ENCODE peak calls at places on chromosomes 5 and 9, in six cellular contexts. One of them, this sample, is unnamed. For H3K9me3, the result is how much of the 10 kb centered on the place peaks cover.

GRCh38 chr5:139636207-139636792 is 11.8 kb upstream of the CXXC5 start:
- DNase-seq in keratinocyte: no peak
- DNase-seq in left ventricle myocardium inferior: no peak
- DNase-seq in neural progenitor cell: no peak
- DNase-seq in left lung: no peak
- DNase-seq in CD4-positive, alpha-beta T cell: peak
- DNase-seq in this sample: no peak

GRCh38 chr9:128684325-128685021 is 4.5 kb upstream of the SET start:
- DNase-seq in keratinocyte: peak
- DNase-seq in left ventricle myocardium inferior: peak
- DNase-seq in neural progenitor cell: peak
- DNase-seq in left lung: peak
- DNase-seq in CD4-positive, alpha-beta T cell: peak
- DNase-seq in this sample: peak

GRCh38 chr5:14948341-14948830 is 76.8 kb upstream of the ANKH start:
- DNase-seq in keratinocyte: no peak
- DNase-seq in left ventricle myocardium inferior: no peak
- DNase-seq in neural progenitor cell: no peak
- DNase-seq in left lung: no peak
- DNase-seq in CD4-positive, alpha-beta T cell: no peak
- DNase-seq in this sample: no peak

GRCh38 chr5:168680395-168680794 is 101.2 kb upstream of the PANK3 start:
- DNase-seq in keratinocyte: no peak
- DNase-seq in left ventricle myocardium inferior: no peak
- DNase-seq in neural progenitor cell: no peak
- DNase-seq in left lung: no peak
- DNase-seq in CD4-positive, alpha-beta T cell: no peak
- DNase-seq in this sample: no peak

GRCh38 chr9:133370680-133371079 is 5.2 kb downstream of the SURF4 start:
- DNase-seq in keratinocyte: no peak
- DNase-seq in left ventricle myocardium inferior: no peak
- DNase-seq in neural progenitor cell: no peak
- DNase-seq in left lung: no peak
- DNase-seq in CD4-positive, alpha-beta T cell: no peak
- DNase-seq in this sample: no peak

GRCh38 chr5:126515337-126515736 is 79.7 kb downstream of the ALDH7A1 start:
- DNase-seq in keratinocyte: no peak
- DNase-seq in left ventricle myocardium inferior: no peak
- DNase-seq in neural progenitor cell: no peak
- DNase-seq in left lung: no peak
- DNase-seq in CD4-positive, alpha-beta T cell: no peak
- DNase-seq in this sample: no peak

GRCh38 chr5:76467221-76467620 is 64.1 kb downstream of the IQGAP2 start:
- DNase-seq in keratinocyte: no peak
- DNase-seq in left ventricle myocardium inferior: no peak
- DNase-seq in neural progenitor cell: no peak
- DNase-seq in left lung: no peak
- DNase-seq in CD4-positive, alpha-beta T cell: no peak
- DNase-seq in this sample: no peak

GRCh38 chr5:110070836-110071235 is 381.1 kb downstream of the MAN2A1 start:
- DNase-seq in keratinocyte: no peak
- DNase-seq in left ventricle myocardium inferior: no peak
- DNase-seq in neural progenitor cell: no peak
- DNase-seq in left lung: no peak
- DNase-seq in CD4-positive, alpha-beta T cell: no peak
- DNase-seq in this sample: no peak

DNA sequence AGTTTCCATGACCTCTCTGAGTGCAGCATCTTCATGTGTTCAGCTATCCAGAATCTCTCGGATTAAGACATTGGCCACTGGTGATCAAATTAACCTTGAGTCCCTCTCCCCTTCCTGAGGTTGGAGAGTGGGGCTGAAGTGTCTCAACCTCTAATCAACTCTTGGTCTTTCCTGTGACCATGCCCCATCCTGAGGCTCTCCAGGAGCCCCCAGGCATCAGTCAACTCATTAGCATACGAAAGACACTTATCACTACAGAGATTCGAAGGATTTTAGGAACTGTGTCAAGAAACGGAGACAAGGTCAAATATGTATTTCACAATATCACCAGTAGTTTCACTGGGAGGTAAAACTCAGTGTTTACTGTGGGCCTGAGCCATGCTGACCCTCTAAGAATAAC is 130.2 kb upstream of the CCDC152 start:
- DNase-seq in keratinocyte: no peak
- DNase-seq in left ventricle myocardium inferior: no peak
- DNase-seq in neural progenitor cell: no peak
- DNase-seq in left lung: no peak
- DNase-seq in CD4-positive, alpha-beta T cell: no peak
- DNase-seq in this sample: no peak
- H3K9me3 ChIP-seq in keratinocyte: under half
- H3K9me3 ChIP-seq in left ventricle myocardium inferior: under half
- H3K9me3 ChIP-seq in neural progenitor cell: under half
- H3K9me3 ChIP-seq in left lung: under half
- H3K9me3 ChIP-seq in CD4-positive, alpha-beta T cell: under half
- H3K9me3 ChIP-seq in this sample: under half

DNA sequence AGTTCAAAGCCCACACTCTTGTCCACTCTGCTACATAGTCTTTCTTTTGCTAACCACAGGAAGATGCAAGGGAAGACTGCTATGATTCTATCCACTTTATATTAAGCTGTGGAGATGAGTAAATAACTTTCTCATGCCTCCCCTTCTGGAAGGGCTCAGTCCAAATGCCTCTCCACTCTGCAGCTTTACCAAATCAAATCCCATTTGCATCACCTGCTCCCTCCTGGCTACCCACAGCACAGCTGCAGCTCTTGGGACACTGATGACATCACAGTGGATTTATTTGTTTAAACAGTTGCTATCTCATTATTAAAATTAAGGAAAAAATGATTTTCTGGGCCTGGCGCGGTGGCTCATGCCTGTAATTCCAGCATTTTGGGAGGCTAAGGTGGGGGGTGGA is 1544.9 kb upstream of the WWC1 start:
- DNase-seq in keratinocyte: no peak
- DNase-seq in left ventricle myocardium inferior: no peak
- DNase-seq in neural progenitor cell: no peak
- DNase-seq in left lung: peak
- DNase-seq in CD4-positive, alpha-beta T cell: no peak
- DNase-seq in this sample: no peak
- H3K9me3 ChIP-seq in keratinocyte: under half
- H3K9me3 ChIP-seq in left ventricle myocardium inferior: under half
- H3K9me3 ChIP-seq in neural progenitor cell: under half
- H3K9me3 ChIP-seq in left lung: under half
- H3K9me3 ChIP-seq in CD4-positive, alpha-beta T cell: under half
- H3K9me3 ChIP-seq in this sample: under half

DNA sequence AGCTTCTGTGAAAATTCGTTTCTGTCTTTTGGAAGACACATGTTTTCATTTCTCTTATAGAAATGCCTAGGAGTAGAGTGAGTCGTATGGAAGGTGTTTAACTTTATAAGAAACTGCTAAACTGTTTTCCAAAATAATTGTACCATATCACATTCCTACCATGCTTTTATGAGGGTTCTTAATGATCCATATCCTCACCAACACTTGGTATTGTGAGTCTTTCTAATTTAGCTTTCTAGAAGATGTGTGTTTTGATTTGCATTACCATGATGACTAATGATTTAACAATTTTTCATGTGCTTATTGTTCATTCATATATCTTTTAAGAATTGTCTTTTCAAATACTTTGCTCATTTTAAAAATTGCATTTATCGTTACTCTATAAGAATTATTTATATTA is 223.6 kb downstream of the COMMD10 start:
- DNase-seq in keratinocyte: no peak
- DNase-seq in left ventricle myocardium inferior: no peak
- DNase-seq in neural progenitor cell: no peak
- DNase-seq in left lung: no peak
- DNase-seq in CD4-positive, alpha-beta T cell: no peak
- DNase-seq in this sample: no peak
- H3K9me3 ChIP-seq in keratinocyte: under half
- H3K9me3 ChIP-seq in left ventricle myocardium inferior: half or more
- H3K9me3 ChIP-seq in neural progenitor cell: under half
- H3K9me3 ChIP-seq in left lung: under half
- H3K9me3 ChIP-seq in CD4-positive, alpha-beta T cell: under half
- H3K9me3 ChIP-seq in this sample: under half

GRCh38 chr9:93161801-93162635 is 21.9 kb upstream of the WNK2 start:
- DNase-seq in keratinocyte: no peak
- DNase-seq in left ventricle myocardium inferior: no peak
- DNase-seq in neural progenitor cell: no peak
- DNase-seq in left lung: no peak
- DNase-seq in CD4-positive, alpha-beta T cell: no peak
- DNase-seq in this sample: no peak
- H3K9me3 ChIP-seq in keratinocyte: under half
- H3K9me3 ChIP-seq in left ventricle myocardium inferior: under half
- H3K9me3 ChIP-seq in neural progenitor cell: under half
- H3K9me3 ChIP-seq in left lung: under half
- H3K9me3 ChIP-seq in CD4-positive, alpha-beta T cell: under half
- H3K9me3 ChIP-seq in this sample: under half

GRCh38 chr5:113514263-113514590 is 733 bp downstream of the YTHDC2 start:
- DNase-seq in keratinocyte: no peak
- DNase-seq in left ventricle myocardium inferior: no peak
- DNase-seq in neural progenitor cell: no peak
- DNase-seq in left lung: no peak
- DNase-seq in CD4-positive, alpha-beta T cell: no peak
- DNase-seq in this sample: no peak
- H3K9me3 ChIP-seq in keratinocyte: under half
- H3K9me3 ChIP-seq in left ventricle myocardium inferior: under half
- H3K9me3 ChIP-seq in neural progenitor cell: under half
- H3K9me3 ChIP-seq in left lung: under half
- H3K9me3 ChIP-seq in CD4-positive, alpha-beta T cell: under half
- H3K9me3 ChIP-seq in this sample: under half

GRCh38 chr9:138060881-138061280 is 183.3 kb downstream of the CACNA1B start:
- DNase-seq in keratinocyte: no peak
- DNase-seq in left ventricle myocardium inferior: no peak
- DNase-seq in neural progenitor cell: no peak
- DNase-seq in left lung: peak
- DNase-seq in CD4-positive, alpha-beta T cell: no peak
- DNase-seq in this sample: no peak
- H3K9me3 ChIP-seq in keratinocyte: under half
- H3K9me3 ChIP-seq in left ventricle myocardium inferior: under half
- H3K9me3 ChIP-seq in neural progenitor cell: under half
- H3K9me3 ChIP-seq in left lung: under half
- H3K9me3 ChIP-seq in CD4-positive, alpha-beta T cell: under half
- H3K9me3 ChIP-seq in this sample: under half

GRCh38 chr9:135273077-135273476 is 185.6 kb downstream of the OLFM1 start:
- DNase-seq in keratinocyte: no peak
- DNase-seq in left ventricle myocardium inferior: no peak
- DNase-seq in neural progenitor cell: no peak
- DNase-seq in left lung: peak
- DNase-seq in CD4-positive, alpha-beta T cell: no peak
- DNase-seq in this sample: no peak

GRCh38 chr9:135272608-135273007 is 185.1 kb downstream of the OLFM1 start:
- DNase-seq in keratinocyte: no peak
- DNase-seq in left ventricle myocardium inferior: no peak
- DNase-seq in neural progenitor cell: no peak
- DNase-seq in left lung: peak
- DNase-seq in CD4-positive, alpha-beta T cell: no peak
- DNase-seq in this sample: no peak

GRCh38 chr9:135267410-135267809 is 179.9 kb downstream of the OLFM1 start:
- DNase-seq in keratinocyte: no peak
- DNase-seq in left ventricle myocardium inferior: no peak
- DNase-seq in neural progenitor cell: no peak
- DNase-seq in left lung: no peak
- DNase-seq in CD4-positive, alpha-beta T cell: no peak
- DNase-seq in this sample: no peak

GRCh38 chr9:135268981-135269380 is 181.5 kb downstream of the OLFM1 start:
- DNase-seq in keratinocyte: no peak
- DNase-seq in left ventricle myocardium inferior: no peak
- DNase-seq in neural progenitor cell: no peak
- DNase-seq in left lung: no peak
- DNase-seq in CD4-positive, alpha-beta T cell: no peak
- DNase-seq in this sample: no peak

DNA sequence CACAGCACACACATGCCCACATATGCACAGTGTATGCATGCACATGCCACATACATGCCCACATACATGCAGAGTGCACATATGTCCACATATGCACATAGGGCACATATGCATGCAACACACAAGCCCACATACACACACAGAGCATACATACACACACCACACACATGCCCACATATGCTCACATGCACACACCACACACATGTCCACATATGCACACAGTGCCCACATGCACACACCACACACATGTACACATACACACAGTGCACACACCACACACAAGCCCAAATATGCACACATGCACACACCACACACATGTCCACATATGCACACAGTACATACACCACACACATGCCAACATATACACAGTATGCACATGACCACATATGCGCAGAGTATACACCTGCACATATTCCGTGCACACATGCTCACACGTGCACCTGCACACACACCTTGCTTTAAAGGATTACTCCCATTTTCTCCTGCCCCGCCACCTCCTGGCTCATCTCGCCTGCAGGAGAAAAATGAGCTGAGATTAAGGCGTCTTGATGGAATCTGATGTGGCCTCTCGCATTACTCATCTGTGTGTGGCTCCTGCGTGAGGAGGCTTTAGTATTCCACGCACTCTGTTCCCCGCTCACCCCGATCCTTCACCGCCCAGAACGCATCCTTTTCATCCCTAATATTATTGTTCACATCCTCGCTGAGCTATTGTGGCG is 182.6 kb downstream of the OLFM1 start:
- DNase-seq in keratinocyte: no peak
- DNase-seq in left ventricle myocardium inferior: no peak
- DNase-seq in neural progenitor cell: no peak
- DNase-seq in left lung: no peak
- DNase-seq in CD4-positive, alpha-beta T cell: no peak
- DNase-seq in this sample: no peak
- H3K9me3 ChIP-seq in keratinocyte: under half
- H3K9me3 ChIP-seq in left ventricle myocardium inferior: under half
- H3K9me3 ChIP-seq in neural progenitor cell: under half
- H3K9me3 ChIP-seq in left lung: under half
- H3K9me3 ChIP-seq in CD4-positive, alpha-beta T cell: under half
- H3K9me3 ChIP-seq in this sample: under half

DNA sequence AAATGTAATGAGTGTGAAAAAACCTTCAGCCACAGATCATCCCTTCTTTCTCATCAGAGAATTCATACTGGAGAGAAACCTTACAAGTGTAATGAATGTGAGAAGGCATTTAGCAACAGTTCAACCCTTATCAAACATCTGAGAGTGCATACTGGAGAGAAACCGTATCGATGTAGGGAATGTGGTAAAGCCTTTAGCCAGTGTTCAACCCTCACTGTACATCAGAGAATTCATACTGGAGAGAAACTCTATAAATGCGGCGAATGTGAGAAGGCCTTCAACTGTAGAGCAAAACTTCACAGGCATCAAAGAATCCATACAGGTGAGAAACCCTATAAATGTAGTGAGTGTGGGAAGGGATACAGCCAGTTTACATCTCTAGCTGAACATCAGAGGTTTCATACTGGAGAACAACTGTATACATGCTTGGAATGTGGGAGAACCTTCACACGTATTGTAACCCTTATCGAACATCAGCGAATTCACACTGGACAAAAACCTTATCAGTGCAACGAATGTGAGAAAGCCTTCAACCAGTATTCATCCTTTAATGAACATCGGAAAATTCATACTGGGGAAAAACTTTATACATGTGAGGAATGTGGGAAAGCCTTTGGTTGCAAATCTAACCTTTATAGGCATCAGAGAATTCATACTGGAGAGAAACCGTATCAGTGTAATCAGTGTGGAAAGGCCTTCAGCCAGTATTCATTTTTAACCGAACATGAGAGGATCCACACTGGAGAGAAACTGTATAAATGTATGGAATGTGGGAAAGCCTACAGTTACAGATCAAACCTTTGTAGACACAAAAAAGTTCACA is 19.2 kb downstream of the ZNF354C start:
- DNase-seq in keratinocyte: no peak
- DNase-seq in left ventricle myocardium inferior: no peak
- DNase-seq in neural progenitor cell: no peak
- DNase-seq in left lung: no peak
- DNase-seq in CD4-positive, alpha-beta T cell: no peak
- DNase-seq in this sample: no peak
- H3K9me3 ChIP-seq in keratinocyte: under half
- H3K9me3 ChIP-seq in left ventricle myocardium inferior: half or more
- H3K9me3 ChIP-seq in neural progenitor cell: half or more
- H3K9me3 ChIP-seq in left lung: under half
- H3K9me3 ChIP-seq in CD4-positive, alpha-beta T cell: half or more
- H3K9me3 ChIP-seq in this sample: under half

GRCh38 chr5:141342773-141343172 is 856 bp upstream of the PCDHGA3 start:
- DNase-seq in keratinocyte: no peak
- DNase-seq in left ventricle myocardium inferior: no peak
- DNase-seq in neural progenitor cell: no peak
- DNase-seq in left lung: no peak
- DNase-seq in CD4-positive, alpha-beta T cell: no peak
- DNase-seq in this sample: no peak
- H3K9me3 ChIP-seq in keratinocyte: under half
- H3K9me3 ChIP-seq in left ventricle myocardium inferior: half or more
- H3K9me3 ChIP-seq in neural progenitor cell: under half
- H3K9me3 ChIP-seq in left lung: under half
- H3K9me3 ChIP-seq in CD4-positive, alpha-beta T cell: under half
- H3K9me3 ChIP-seq in this sample: under half